ENCODE peak calls at places on chromosomes 5 and 9, in seven cellular contexts. U is right lobe of liver, L is transverse colon, T is A549, E is heart left ventricle, W is H54, C is uterus. X is an unnamed sample.

GRCh38 chr5:138574744-138575193 is 432 bp downstream of the HSPA9 start:
- DNase-seq in U (no peak), W (peak), T (no peak), L (no peak), C (no peak), E (no peak), X (no peak)

GRCh38 chr5:84086517-84086916 is 298.2 kb downstream of the EDIL3 start:
- DNase-seq in E (no peak), W (no peak), T (no peak), C (no peak), L (no peak), U (no peak), X (no peak)

GRCh38 chr5:5983261-5983660 is 395.1 kb downstream of the MED10 start:
- DNase-seq in C (no peak), T (no peak), U (no peak), W (no peak), L (no peak), E (no peak), X (no peak)

GRCh38 chr9:68876265-68876664 is 137.6 kb downstream of the PRKACG start:
- DNase-seq in T (no peak), L (no peak), W (no peak), C (no peak), E (no peak), U (no peak), X (no peak)

GRCh38 chr5:132425009-132425937 is 55.8 kb downstream of the SLC22A5 start:
- DNase-seq in U (no peak), E (no peak), C (no peak), L (peak), W (no peak), T (no peak), X (peak)

GRCh38 chr5:161530700-161531099 is 15.8 kb downstream of the GABRB2 start:
- DNase-seq in E (no peak), W (no peak), L (no peak), C (no peak), U (no peak), T (no peak), X (no peak)

GRCh38 chr5:61600945-61601491 is 269.0 kb downstream of the ZSWIM6 start:
- DNase-seq in C (no peak), E (no peak), T (peak), L (no peak), U (no peak), W (no peak), X (no peak)

GRCh38 chr5:180649297-180650039 is at the start of gene FLT4:
- DNase-seq in E (no peak), C (peak), L (no peak), U (peak), T (no peak), W (no peak), X (no peak)

GRCh38 chr9:120032639-120033038 is 547.3 kb downstream of the CDK5RAP2 start:
- DNase-seq in C (no peak), T (peak), L (no peak), W (peak), U (no peak), E (no peak), X (peak)

GRCh38 chr5:180787711-180788431 is 14.7 kb downstream of the MGAT1 start:
- DNase-seq in T (no peak), L (no peak), E (no peak), C (no peak), W (no peak), U (no peak), X (no peak)

GRCh38 chr5:173317091-173317685 is 11.0 kb downstream of the STC2 start:
- DNase-seq in C (no peak), E (no peak), T (no peak), W (no peak), L (no peak), U (no peak), X (no peak)

GRCh38 chr5:173317852-173318251 is 10.4 kb downstream of the STC2 start:
- DNase-seq in L (no peak), U (no peak), E (no peak), W (no peak), T (no peak), C (no peak), X (no peak)

GRCh38 chr5:173318338-173318737 is 9.9 kb downstream of the STC2 start:
- DNase-seq in L (no peak), U (no peak), W (no peak), T (no peak), C (no peak), E (no peak), X (no peak)

GRCh38 chr5:173315495-173316352 is 12.5 kb downstream of the STC2 start:
- DNase-seq in C (peak), E (peak), L (no peak), T (no peak), W (no peak), U (no peak), X (no peak)

GRCh38 chr5:173316463-173317020 is 11.7 kb downstream of the STC2 start:
- DNase-seq in C (no peak), T (no peak), U (no peak), E (no peak), W (no peak), L (no peak), X (no peak)
- TF ChIP-seq POLR2A in C (no peak), T (no peak), U (no peak), E (no peak), W (no peak), L (no peak), X (no peak)

DNA sequence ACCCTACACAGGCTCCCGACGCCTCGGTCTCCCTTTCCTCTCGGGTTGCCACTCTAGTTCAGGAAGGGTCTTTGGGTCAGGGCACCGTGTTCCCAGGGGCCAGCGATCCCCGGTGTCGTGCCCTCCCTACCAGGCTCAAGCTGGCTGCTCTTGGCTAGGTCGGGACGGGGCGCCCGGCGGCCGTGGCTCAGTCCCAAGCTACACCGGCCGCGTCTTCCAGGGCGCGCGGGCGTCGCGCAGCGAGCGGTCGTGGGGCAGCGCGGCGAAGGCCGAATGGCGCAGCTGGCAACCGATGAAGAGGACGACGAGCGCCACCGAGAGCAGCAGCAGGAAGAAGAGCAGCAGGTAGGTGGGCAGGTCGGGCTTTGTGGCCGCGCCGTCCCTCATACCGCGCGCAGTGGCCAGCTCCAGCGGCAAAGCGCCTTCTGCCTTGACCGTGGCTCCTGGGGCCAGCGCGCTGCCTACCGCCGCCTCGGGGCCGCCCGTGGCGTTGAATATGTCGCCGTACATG is 892 bp downstream of the SMIM32 start:
- DNase-seq in U (no peak), C (no peak), E (no peak), W (no peak), L (no peak), T (no peak), X (no peak)
- TF ChIP-seq POLR2A in U (no peak), C (no peak), E (no peak), W (no peak), L (no peak), T (no peak), X (no peak)

GRCh38 chr9:35666547-35666946 is 1.6 kb upstream of the ARHGEF39 start:
- DNase-seq in L (no peak), U (no peak), C (no peak), E (no peak), T (no peak), W (no peak), X (no peak)

GRCh38 chr9:35662437-35662836 is 2.6 kb downstream of the ARHGEF39 start:
- DNase-seq in W (no peak), C (no peak), L (no peak), U (no peak), E (no peak), T (no peak), X (no peak)

GRCh38 chr9:35666045-35666444 is 1.1 kb upstream of the ARHGEF39 start:
- DNase-seq in E (no peak), U (no peak), L (no peak), C (no peak), W (no peak), T (no peak), X (no peak)

GRCh38 chr9:35665471-35665818 is 450 bp upstream of the ARHGEF39 start:
- DNase-seq in U (no peak), L (no peak), E (no peak), T (no peak), C (no peak), W (no peak), X (no peak)

DNA sequence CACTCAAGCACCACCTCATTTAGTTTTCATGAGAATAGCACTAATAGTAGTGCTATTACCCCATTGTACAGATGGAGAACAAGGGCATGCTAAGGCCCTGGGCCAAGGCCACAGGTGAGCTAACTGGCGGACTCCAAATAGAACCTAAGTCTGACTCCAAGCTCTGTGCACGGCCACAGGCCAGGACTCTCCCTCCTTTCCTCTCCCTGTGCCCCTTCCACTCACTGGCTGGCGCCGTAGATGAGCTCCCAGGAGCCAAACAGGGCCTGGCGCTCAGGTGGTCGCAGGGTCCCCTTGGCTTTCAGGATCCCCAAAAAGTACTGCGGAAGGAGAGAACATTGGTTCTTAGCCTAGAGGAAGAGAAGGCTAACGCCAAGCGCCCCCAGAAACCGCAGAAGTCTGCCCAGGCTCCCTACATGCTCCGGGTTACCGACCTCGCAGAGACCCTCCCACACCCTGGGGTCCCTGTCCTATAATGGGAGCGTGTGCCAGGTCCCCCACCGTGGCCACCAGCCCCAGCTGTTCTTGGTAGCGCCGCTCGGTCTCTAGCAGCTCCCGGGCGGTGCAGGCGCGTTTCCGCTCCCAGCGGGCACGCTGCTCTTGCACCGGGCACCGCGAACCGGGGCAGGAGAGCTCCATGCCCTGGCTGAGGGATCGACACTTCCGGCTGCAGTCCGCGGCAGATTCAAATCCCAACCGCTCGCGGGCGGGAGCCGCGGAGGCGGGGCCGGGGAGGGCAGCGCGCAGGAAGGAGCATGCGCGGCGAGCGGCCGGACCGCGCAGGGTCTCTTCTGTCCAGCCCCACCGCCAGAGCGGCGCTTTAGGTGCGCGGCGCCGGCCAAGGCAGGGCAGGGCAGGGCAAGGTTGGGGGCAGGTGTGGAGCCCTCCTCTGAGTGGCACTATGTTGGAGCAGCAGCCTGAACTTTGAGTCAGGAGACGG is at the start of gene ARHGEF39:
- DNase-seq in T (peak), W (peak), L (peak), U (peak), C (peak), E (peak), X (peak)
- TF ChIP-seq POLR2A in T (peak), W (peak), L (peak), U (peak), C (peak), E (peak), X (peak)

GRCh38 chr5:151447174-151448037 is at the start of gene SLC36A1:
- DNase-seq in C (peak), T (peak), U (peak), L (peak), E (peak), W (peak), X (peak)
- TF ChIP-seq POLR2A in C (peak), T (peak), U (peak), L (peak), E (peak), W (peak), X (peak)

X was measured in erythroblast.